ENCODE peak calls at places on chromosomes 1 and 21, in five cellular contexts. L is epithelial cell of esophagus; J is omental fat pad; C is astrocyte of the spinal cord; T is CD4-positive, alpha-beta T cell. O is an unnamed sample.

GRCh38 chr1:169892819-169893644 is 664 bp downstream of the SCYL3 start:
- DNase-seq in L (peak; percentile 19), J (no peak), C (peak; percentile 39), T (no peak), O (no peak)

GRCh38 chr1:28123461-28123961 is 35.1 kb upstream of the EYA3 start:
- DNase-seq in L (peak; percentile 89), J (no peak), C (peak; percentile 76), T (no peak), O (no peak)

GRCh38 chr1:7501259-7501560 is 269.9 kb upstream of the VAMP3 start:
- DNase-seq in L (no peak), J (no peak), C (peak; percentile 20), T (no peak), O (no peak)

GRCh38 chr1:52825868-52826267 is 16.7 kb upstream of the ZYG11A start:
- DNase-seq in L (peak; percentile 30), J (no peak), C (no peak), T (no peak), O (no peak)

GRCh38 chr1:86207323-86207722 is 50.8 kb upstream of the COL24A1 start:
- DNase-seq in L (peak; percentile 87), J (no peak), C (peak; percentile 92), T (no peak), O (no peak)

GRCh38 chr1:200540281-200540680 is 80.3 kb downstream of the KIF14 start:
- DNase-seq in L (no peak), J (no peak), C (no peak), T (no peak), O (no peak)

GRCh38 chr1:42777860-42778259 is 6.9 kb upstream of the TMEM269 start:
- DNase-seq in L (peak; percentile 59), J (no peak), C (peak; percentile 25), T (peak; percentile 16), O (no peak)

GRCh38 chr21:46122241-46122671 is 24.3 kb downstream of the COL6A2 start:
- DNase-seq in L (peak; percentile 9), J (peak; percentile 19), C (peak; percentile 77), T (no peak), O (peak; percentile 31)

GRCh38 chr1:234601217-234602017 is 8.6 kb downstream of the IRF2BP2 start:
- DNase-seq in L (peak; percentile 61), J (no peak), C (peak; percentile 60), T (peak; percentile 20), O (no peak)

GRCh38 chr1:8740034-8740449 is 77.4 kb downstream of the RERE start:
- DNase-seq in L (peak; percentile 83), J (no peak), C (peak; percentile 86), T (no peak), O (no peak)

GRCh38 chr1:172837816-172838680 is 179.1 kb downstream of the FASLG start:
- DNase-seq in L (peak; percentile 94), J (no peak), C (no peak), T (no peak), O (no peak)

GRCh38 chr1:111570781-111571181 is 48.8 kb upstream of the RAP1A start:
- DNase-seq in L (peak; percentile 33), J (no peak), C (no peak), T (peak; percentile 31), O (no peak)

GRCh38 chr21:28419110-28419509 is 573.6 kb downstream of the LTN1 start:
- DNase-seq in L (no peak), J (no peak), C (peak; percentile 32), T (no peak), O (no peak)

GRCh38 chr1:224435999-224436398 is 1.4 kb upstream of the WDR26 start:
- DNase-seq in L (peak; percentile 84), J (no peak), C (no peak), T (no peak), O (no peak)

GRCh38 chr1:77036560-77036959 is 169.3 kb downstream of the ST6GALNAC5 start:
- DNase-seq in L (peak; percentile 66), J (no peak), C (peak; percentile 58), T (no peak), O (no peak)

GRCh38 chr1:111603979-111604378 is 15.6 kb upstream of the RAP1A start:
- DNase-seq in L (peak; percentile 27), J (no peak), C (no peak), T (peak; percentile 79), O (no peak)

GRCh38 chr1:198300451-198300850 is 143.7 kb downstream of the NEK7 start:
- DNase-seq in L (no peak), J (no peak), C (no peak), T (no peak), O (no peak)

GRCh38 chr1:96510911-96511310 is 210.7 kb upstream of the PTBP2 start:
- DNase-seq in L (no peak), J (no peak), C (no peak), T (no peak), O (no peak)

GRCh38 chr1:199083680-199084079 is 444.8 kb downstream of the PTPRC start:
- DNase-seq in L (no peak), J (no peak), C (peak; percentile 12), T (no peak), O (no peak)

GRCh38 chr1:227886503-227886961 is 61.2 kb downstream of the WNT9A start:
- DNase-seq in L (no peak), J (peak; percentile 18), C (no peak), T (no peak), O (peak; percentile 44)

GRCh38 chr1:59498640-59499039 is 201.7 kb downstream of the FGGY start:
- DNase-seq in L (peak; percentile 42), J (no peak), C (peak; percentile 42), T (no peak), O (no peak)

GRCh38 chr1:172278478-172278877 is 142.0 kb upstream of the C1orf105 start:
- DNase-seq in L (peak; percentile 85), J (no peak), C (peak; percentile 90), T (no peak), O (no peak)

GRCh38 chr21:46028547-46029200 is 47.1 kb downstream of the COL6A1 start:
- DNase-seq in L (no peak), J (no peak), C (no peak), T (no peak), O (no peak)

GRCh38 chr1:36603461-36603860 is 120.7 kb upstream of the CSF3R start:
- DNase-seq in L (peak; percentile 7), J (no peak), C (no peak), T (no peak), O (no peak)

GRCh38 chr1:86503477-86504129 is 34.9 kb downstream of the CLCA1 start:
- DNase-seq in L (no peak), J (no peak), C (no peak), T (no peak), O (peak; percentile 40)

GRCh38 chr1:237953238-237953637 is 62.5 kb upstream of the ZP4 start:
- DNase-seq in L (peak; percentile 61), J (no peak), C (no peak), T (no peak), O (no peak)

GRCh38 chr1:231369282-231369681 is 31.2 kb downstream of the SPRTN start:
- DNase-seq in L (no peak), J (no peak), C (no peak), T (no peak), O (no peak)
- TF ChIP-seq CTCF in L (no peak), J (no peak), C (no peak), T (no peak), O (no peak)

DNA sequence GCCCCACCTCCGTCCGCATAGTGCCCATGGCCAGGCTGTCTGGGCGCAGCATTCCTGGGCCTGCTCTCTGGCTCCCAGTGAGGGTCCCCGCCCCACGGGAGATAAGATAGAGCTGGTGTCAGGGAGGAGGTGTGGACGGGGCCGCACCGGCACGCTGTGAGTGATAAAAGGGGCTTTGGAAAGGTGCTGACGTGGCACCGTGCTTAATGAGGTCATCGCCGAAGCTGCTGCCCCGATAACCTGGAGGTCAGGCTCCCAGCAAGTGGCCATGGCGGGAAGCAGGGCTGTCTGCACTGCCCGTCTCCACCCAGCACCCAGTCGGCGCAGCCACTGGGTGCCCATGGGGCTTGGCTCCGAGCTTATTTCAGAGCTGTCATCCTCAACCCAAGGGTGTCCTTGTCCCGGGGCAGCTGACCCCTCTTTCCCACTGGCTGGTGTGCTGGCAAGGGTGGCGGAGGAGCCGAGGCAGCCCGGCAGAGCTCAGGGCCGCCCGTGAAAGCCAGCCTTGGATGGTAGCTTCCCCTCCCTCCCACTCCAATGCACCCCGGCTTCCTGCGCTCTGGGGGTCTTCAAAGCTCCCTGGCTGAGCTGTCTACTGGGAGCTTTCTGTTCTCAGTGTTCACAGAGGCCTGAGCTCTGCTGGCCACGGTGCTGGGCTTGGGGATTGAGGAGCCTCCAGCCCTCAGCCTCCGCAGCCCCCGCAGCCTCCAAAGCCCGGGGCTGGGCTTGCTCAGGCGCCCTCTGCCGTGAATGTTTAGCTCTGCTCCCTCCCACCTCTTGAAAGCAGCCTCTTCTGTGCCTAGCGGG is 105.1 kb upstream of the ARHGEF16 start:
- DNase-seq in L (no peak), J (no peak), C (peak; percentile 20), T (no peak), O (no peak)
- TF ChIP-seq CTCF in L (no peak), J (no peak), C (peak; percentile 49), T (no peak), O (no peak)

GRCh38 chr1:181424786-181425403 is 58.4 kb upstream of the CACNA1E start:
- DNase-seq in L (peak; percentile 67), J (peak; percentile 80), C (peak; percentile 74), T (peak; percentile 76), O (peak; percentile 85)
- TF ChIP-seq CTCF in L (peak; percentile 89), J (peak; percentile 94), C (peak; percentile 93), T (peak; percentile 99), O (peak; percentile 99)

GRCh38 chr1:109883248-109883955 is 27.2 kb upstream of the CSF1 start:
- DNase-seq in L (no peak), J (no peak), C (no peak), T (no peak), O (no peak)

GRCh38 chr1:109882288-109883245 is 28.1 kb upstream of the CSF1 start:
- DNase-seq in L (no peak), J (no peak), C (no peak), T (no peak), O (no peak)

GRCh38 chr1:109881906-109882287 is 28.8 kb upstream of the CSF1 start:
- DNase-seq in L (no peak), J (no peak), C (no peak), T (no peak), O (no peak)

GRCh38 chr1:109879881-109880525 is 30.6 kb upstream of the CSF1 start:
- DNase-seq in L (no peak), J (no peak), C (no peak), T (no peak), O (no peak)

DNA sequence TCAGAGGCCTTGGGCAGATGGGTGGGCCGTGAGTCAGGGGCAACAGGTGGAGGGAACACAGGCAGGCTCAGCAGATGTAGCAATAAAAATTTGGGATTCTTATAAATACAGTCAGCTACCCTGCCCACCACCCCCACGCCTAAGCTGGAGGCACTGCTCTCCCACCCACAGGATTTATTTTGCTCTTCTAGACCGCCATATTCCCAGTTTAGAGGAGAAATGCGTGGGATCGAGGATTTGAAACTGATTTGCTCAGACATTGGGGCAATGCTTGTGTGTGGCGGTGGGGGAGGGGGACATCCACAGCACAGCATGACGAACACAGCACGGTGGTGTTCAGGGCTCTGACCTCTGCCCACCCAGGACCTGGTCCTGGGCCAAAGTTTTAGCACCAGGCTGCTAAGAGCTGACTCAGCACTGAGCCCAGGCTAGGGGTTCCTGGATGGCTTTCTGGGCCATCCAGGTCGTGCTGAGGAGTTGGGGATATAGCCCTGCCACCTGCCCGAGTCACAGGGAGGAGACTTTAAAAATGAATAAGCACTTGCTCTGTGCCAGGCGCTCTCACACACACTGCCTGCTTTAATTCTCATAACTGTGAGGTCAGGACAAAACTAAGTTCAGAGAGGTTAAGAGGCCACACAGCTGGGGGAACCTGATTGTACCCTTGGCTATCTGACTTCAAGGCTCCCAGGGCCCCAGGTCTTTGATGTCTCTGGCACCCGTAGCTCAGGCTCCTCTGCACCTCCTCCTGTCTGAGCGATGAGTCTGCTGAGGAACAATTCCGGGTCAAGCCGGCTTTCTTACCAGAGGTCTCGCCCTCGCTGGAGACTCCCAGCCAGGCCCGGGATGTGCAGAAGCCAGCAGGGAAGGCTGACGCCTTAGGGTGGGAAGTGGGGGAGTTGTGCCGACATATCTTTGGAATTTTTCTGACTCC is 29.4 kb upstream of the CSF1 start:
- DNase-seq in L (no peak), J (no peak), C (no peak), T (no peak), O (no peak)
- TF ChIP-seq CTCF in L (no peak), J (no peak), C (no peak), T (no peak), O (no peak)

O was measured in mesothelial cell of epicardium.